ENCODE peak calls at places on chromosomes 3 and 15, in five cellular contexts. One of them, this sample, is unnamed.

GRCh38 chr15:83555383-83555782 is 98.5 kb upstream of the ADAMTSL3 start:
- DNase-seq in transverse colon: no peak
- DNase-seq in hepatocyte: no peak
- DNase-seq in breast epithelium: no peak
- DNase-seq in IMR-90: no peak
- DNase-seq in this sample: no peak

GRCh38 chr3:9761919-9762318 is 7.8 kb downstream of the CAMK1 start:
- DNase-seq in transverse colon: no peak
- DNase-seq in hepatocyte: no peak
- DNase-seq in breast epithelium: no peak
- DNase-seq in IMR-90: no peak
- DNase-seq in this sample: no peak

GRCh38 chr15:67033012-67033411 is 32.4 kb upstream of the SMAD3 start:
- DNase-seq in transverse colon: no peak
- DNase-seq in hepatocyte: no peak
- DNase-seq in breast epithelium: no peak
- DNase-seq in IMR-90: no peak
- DNase-seq in this sample: peak; percentile 7

GRCh38 chr3:27354588-27355203 is 14.5 kb downstream of the NEK10 start:
- DNase-seq in transverse colon: peak; percentile 73
- DNase-seq in hepatocyte: no peak
- DNase-seq in breast epithelium: no peak
- DNase-seq in IMR-90: no peak
- DNase-seq in this sample: no peak

GRCh38 chr3:14142567-14143270 is 17.9 kb downstream of the TMEM43 start:
- DNase-seq in transverse colon: no peak
- DNase-seq in hepatocyte: no peak
- DNase-seq in breast epithelium: peak; percentile 44
- DNase-seq in IMR-90: no peak
- DNase-seq in this sample: peak; percentile 69

GRCh38 chr15:85592148-85592547 is 202.6 kb downstream of the KLHL25 start:
- DNase-seq in transverse colon: no peak
- DNase-seq in hepatocyte: no peak
- DNase-seq in breast epithelium: no peak
- DNase-seq in IMR-90: peak; percentile 86
- DNase-seq in this sample: no peak

GRCh38 chr15:101543431-101543830 is 53.9 kb upstream of the PCSK6 start:
- DNase-seq in transverse colon: no peak
- DNase-seq in hepatocyte: no peak
- DNase-seq in breast epithelium: no peak
- DNase-seq in IMR-90: no peak
- DNase-seq in this sample: no peak

GRCh38 chr3:63192248-63192647 is 85.9 kb upstream of the SYNPR start:
- DNase-seq in transverse colon: no peak
- DNase-seq in hepatocyte: peak; percentile 18
- DNase-seq in breast epithelium: no peak
- DNase-seq in IMR-90: no peak
- DNase-seq in this sample: no peak

GRCh38 chr3:49133226-49133951 is 539 bp upstream of the LAMB2 start:
- DNase-seq in transverse colon: peak; percentile 88
- DNase-seq in hepatocyte: peak; percentile 92
- DNase-seq in breast epithelium: peak; percentile 78
- DNase-seq in IMR-90: peak; percentile 85
- DNase-seq in this sample: no peak

GRCh38 chr15:89442671-89443307 is 53.6 kb downstream of the RHCG start:
- DNase-seq in transverse colon: peak; percentile 48
- DNase-seq in hepatocyte: peak; percentile 72
- DNase-seq in breast epithelium: no peak
- DNase-seq in IMR-90: peak; percentile 8
- DNase-seq in this sample: no peak
- H3K27me3 ChIP-seq in transverse colon: peaks cover 4% of the 10 kb centered on the region
- H3K27me3 ChIP-seq in hepatocyte: no peaks in the 10 kb centered on the region
- H3K27me3 ChIP-seq in breast epithelium: peaks cover 5% of the 10 kb centered on the region
- H3K27me3 ChIP-seq in IMR-90: peaks cover 55% of the 10 kb centered on the region
- H3K27me3 ChIP-seq in this sample: peaks cover 4% of the 10 kb centered on the region

GRCh38 chr15:36879568-36880225 is 220.7 kb downstream of the MEIS2 start:
- DNase-seq in transverse colon: no peak
- DNase-seq in hepatocyte: no peak
- DNase-seq in breast epithelium: no peak
- DNase-seq in IMR-90: no peak
- DNase-seq in this sample: no peak
- H3K4me3 ChIP-seq in transverse colon: no peak overlapping the region
- H3K4me3 ChIP-seq in hepatocyte: no peak overlapping the region
- H3K4me3 ChIP-seq in breast epithelium: no peak overlapping the region
- H3K4me3 ChIP-seq in IMR-90: no peak overlapping the region
- H3K4me3 ChIP-seq in this sample: no peak overlapping the region

GRCh38 chr3:158248261-158248660 is 138.4 kb downstream of the RSRC1 start:
- DNase-seq in transverse colon: no peak
- DNase-seq in hepatocyte: no peak
- DNase-seq in breast epithelium: no peak
- DNase-seq in IMR-90: no peak
- DNase-seq in this sample: no peak
- H3K27me3 ChIP-seq in transverse colon: no peaks in the 10 kb centered on the region
- H3K27me3 ChIP-seq in hepatocyte: no peaks in the 10 kb centered on the region
- H3K27me3 ChIP-seq in breast epithelium: no peaks in the 10 kb centered on the region
- H3K27me3 ChIP-seq in IMR-90: no peaks in the 10 kb centered on the region
- H3K27me3 ChIP-seq in this sample: no peaks in the 10 kb centered on the region

GRCh38 chr3:72093270-72093669 is 308.3 kb upstream of the PROK2 start:
- DNase-seq in transverse colon: no peak
- DNase-seq in hepatocyte: no peak
- DNase-seq in breast epithelium: no peak
- DNase-seq in IMR-90: no peak
- DNase-seq in this sample: no peak
- H3K4me3 ChIP-seq in transverse colon: no peak overlapping the region
- H3K4me3 ChIP-seq in hepatocyte: no peak overlapping the region
- H3K4me3 ChIP-seq in breast epithelium: no peak overlapping the region
- H3K4me3 ChIP-seq in IMR-90: no peak overlapping the region
- H3K4me3 ChIP-seq in this sample: no peak overlapping the region